ENCODE peak calls at places on chromosomes 2 and 18, in five cellular contexts. K is CD4-positive, alpha-beta T cell; H is fibroblast of villous mesenchyme; F is esophagus squamous epithelium; L is GM13977. V is an unnamed sample.

GRCh38 chr18:79934311-79935097 is 16.9 kb downstream of the SLC66A2 start:
- DNase-seq in K (no peak), H (peak; percentile 37), F (no peak), L (no peak), V (peak; percentile 45)

GRCh38 chr2:233422050-233422639 is 67.9 kb downstream of the DGKD start:
- DNase-seq in K (peak; percentile 55), H (no peak), F (no peak), L (peak; percentile 73), V (no peak)

GRCh38 chr2:135662088-135662487 is 79.6 kb upstream of the UBXN4 start:
- DNase-seq in K (no peak), H (peak; percentile 53), F (no peak), L (no peak), V (no peak)

GRCh38 chr2:72929010-72929409 is 11.7 kb downstream of the EMX1 start:
- DNase-seq in K (no peak), H (no peak), F (no peak), L (no peak), V (no peak)

GRCh38 chr2:208711598-208711997 is 305.0 kb downstream of the PTH2R start:
- DNase-seq in K (no peak), H (no peak), F (no peak), L (no peak), V (no peak)

GRCh38 chr18:57439617-57439975 is 4.4 kb downstream of the ONECUT2 start:
- DNase-seq in K (no peak), H (no peak), F (no peak), L (peak; percentile 37), V (no peak)

GRCh38 chr18:13241083-13241892 is 22.7 kb downstream of the LDLRAD4 start:
- DNase-seq in K (no peak), H (no peak), F (no peak), L (no peak), V (no peak)

GRCh38 chr2:28673338-28673737 is 78.3 kb upstream of the PPP1CB start:
- DNase-seq in K (no peak), H (no peak), F (no peak), L (no peak), V (no peak)

GRCh38 chr2:96404446-96405373 is 69.1 kb downstream of the NCAPH start:
- DNase-seq in K (no peak), H (no peak), F (no peak), L (no peak), V (no peak)

GRCh38 chr2:135227386-135227785 is 175.3 kb downstream of the RAB3GAP1 start:
- DNase-seq in K (no peak), H (peak; percentile 40), F (no peak), L (no peak), V (no peak)

GRCh38 chr18:63953811-63954210 is 4.7 kb downstream of the HMSD start:
- DNase-seq in K (no peak), H (no peak), F (no peak), L (no peak), V (no peak)

GRCh38 chr2:143477724-143478443 is 348.7 kb downstream of the ARHGAP15 start:
- DNase-seq in K (no peak), H (no peak), F (no peak), L (no peak), V (no peak)

GRCh38 chr2:239853121-239853520 is 172.0 kb downstream of the NDUFA10 start:
- DNase-seq in K (no peak), H (no peak), F (no peak), L (no peak), V (no peak)

GRCh38 chr18:62339106-62339988 is 14.2 kb downstream of the TNFRSF11A start:
- DNase-seq in K (no peak), H (peak; percentile 24), F (no peak), L (no peak), V (peak; percentile 55)

GRCh38 chr2:18149660-18150246 is 271.3 kb downstream of the KCNS3 start:
- DNase-seq in K (no peak), H (peak; percentile 67), F (no peak), L (peak; percentile 39), V (no peak)

GRCh38 chr2:15665943-15666460 is 74.3 kb downstream of the DDX1 start:
- DNase-seq in K (no peak), H (no peak), F (no peak), L (no peak), V (no peak)

GRCh38 chr2:53127061-53127650 is 640.4 kb upstream of the CHAC2 start:
- DNase-seq in K (no peak), H (no peak), F (no peak), L (no peak), V (no peak)

GRCh38 chr2:142065156-142065555 is 65.7 kb downstream of the LRP1B start:
- DNase-seq in K (no peak), H (no peak), F (no peak), L (no peak), V (no peak)

GRCh38 chr18:31626409-31626808 is 34.7 kb downstream of the TTR start:
- DNase-seq in K (no peak), H (no peak), F (no peak), L (no peak), V (no peak)

GRCh38 chr2:127373362-127374083 is 14.3 kb downstream of the MAP3K2 start:
- DNase-seq in K (no peak), H (no peak), F (no peak), L (no peak), V (no peak)

GRCh38 chr2:127370010-127370409 is 17.8 kb downstream of the MAP3K2 start:
- DNase-seq in K (no peak), H (no peak), F (no peak), L (no peak), V (no peak)

GRCh38 chr2:127376265-127376664 is 11.5 kb downstream of the MAP3K2 start:
- DNase-seq in K (no peak), H (no peak), F (no peak), L (no peak), V (no peak)

GRCh38 chr2:127365211-127365643 is 22.5 kb downstream of the MAP3K2 start:
- DNase-seq in K (no peak), H (peak; percentile 38), F (no peak), L (no peak), V (no peak)

GRCh38 chr2:127371037-127371436 is 16.7 kb downstream of the MAP3K2 start:
- DNase-seq in K (no peak), H (no peak), F (no peak), L (no peak), V (no peak)
- TF ChIP-seq CTCF in K (no peak), H (no peak), F (no peak), L (no peak), V (no peak)

GRCh38 chr2:8627692-8628085 is 54.2 kb upstream of the ID2 start:
- DNase-seq in K (no peak), H (no peak), F (no peak), L (no peak), V (no peak)
- TF ChIP-seq CTCF in K (no peak), H (no peak), F (no peak), L (no peak), V (no peak)

DNA sequence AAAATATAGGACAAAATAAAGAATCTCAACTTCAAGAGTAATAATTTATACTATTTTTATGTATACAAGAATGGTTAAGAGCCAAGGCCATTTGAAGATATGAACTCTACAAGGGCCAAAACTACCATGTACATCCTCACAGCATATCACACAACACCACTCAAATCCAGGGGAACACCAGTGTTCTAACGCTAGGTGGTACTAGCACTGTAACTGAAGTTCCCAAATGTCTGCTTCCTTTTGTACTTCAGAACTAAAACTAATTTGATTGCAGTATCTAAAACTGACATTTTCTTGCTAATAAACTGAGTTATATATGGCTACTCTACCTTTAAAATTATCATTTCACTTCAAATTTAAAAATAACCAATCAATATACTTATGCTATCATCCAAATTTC is 47.0 kb downstream of the REV1 start:
- DNase-seq in K (no peak), H (no peak), F (no peak), L (no peak), V (no peak)
- TF ChIP-seq CTCF in K (no peak), H (peak; percentile 44), F (no peak), L (no peak), V (no peak)

DNA sequence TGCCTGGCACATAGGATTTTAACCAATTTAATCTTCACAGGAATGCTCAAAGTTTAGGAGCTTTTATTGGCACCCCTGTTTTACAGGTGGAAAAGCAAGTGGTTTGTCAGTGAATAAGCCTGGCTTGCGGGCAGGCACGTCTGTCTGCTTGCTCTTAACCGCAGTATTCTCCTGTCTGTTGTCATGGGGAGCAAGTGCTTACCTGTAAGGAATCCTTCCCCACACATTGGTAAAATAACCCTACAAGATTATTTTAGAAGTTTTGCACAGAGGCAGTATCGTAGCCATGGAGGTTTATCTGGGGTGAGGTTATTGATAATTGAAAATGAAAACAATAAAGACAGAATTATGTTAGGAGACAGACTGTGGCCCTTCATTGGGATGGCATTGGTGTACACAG is 174.9 kb downstream of the AGAP1 start:
- DNase-seq in K (no peak), H (no peak), F (no peak), L (no peak), V (no peak)
- TF ChIP-seq CTCF in K (no peak), H (no peak), F (no peak), L (no peak), V (no peak)

DNA sequence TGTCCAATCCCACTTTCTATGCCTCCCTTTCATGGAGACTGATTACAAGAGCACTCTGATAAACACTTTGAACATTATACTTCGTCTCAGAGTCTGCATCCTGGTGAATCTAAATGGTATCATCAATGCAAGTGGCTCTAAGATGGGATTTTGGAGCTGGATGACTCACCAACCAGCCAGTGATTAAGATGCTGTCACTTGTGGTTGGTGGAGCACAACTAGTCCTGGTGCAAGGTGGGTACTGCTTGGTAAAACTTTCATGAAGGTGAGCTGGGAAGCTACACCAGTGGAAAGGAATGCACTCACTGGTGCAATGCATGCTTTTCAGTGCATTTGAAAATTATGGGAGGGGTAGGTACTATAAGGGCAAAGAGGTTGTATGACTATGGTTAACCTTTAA is 137.7 kb upstream of the TRIB2 start:
- DNase-seq in K (no peak), H (no peak), F (no peak), L (no peak), V (no peak)
- TF ChIP-seq CTCF in K (no peak), H (no peak), F (no peak), L (no peak), V (no peak)

DNA sequence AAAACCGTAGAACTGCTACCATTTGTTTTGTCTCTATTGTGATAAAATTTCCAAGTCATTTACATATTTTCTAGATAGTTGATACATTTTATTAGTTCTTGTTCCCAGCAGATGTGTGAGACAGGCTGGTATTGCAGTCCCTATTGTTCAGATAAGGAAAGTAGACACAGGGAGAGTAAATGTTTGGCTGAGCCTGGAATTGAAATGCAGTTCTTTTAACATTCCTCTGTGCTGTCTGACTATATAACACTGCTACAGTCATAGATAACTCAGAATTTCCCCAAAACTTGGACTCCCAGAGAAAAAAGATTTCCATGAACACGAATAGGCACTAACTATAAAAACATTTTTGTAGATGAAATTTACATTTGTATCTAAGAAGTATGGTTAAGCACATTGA is 71.3 kb downstream of the PLCL1 start:
- DNase-seq in K (no peak), H (no peak), F (no peak), L (no peak), V (no peak)
- TF ChIP-seq CTCF in K (no peak), H (no peak), F (no peak), L (no peak), V (no peak)

DNA sequence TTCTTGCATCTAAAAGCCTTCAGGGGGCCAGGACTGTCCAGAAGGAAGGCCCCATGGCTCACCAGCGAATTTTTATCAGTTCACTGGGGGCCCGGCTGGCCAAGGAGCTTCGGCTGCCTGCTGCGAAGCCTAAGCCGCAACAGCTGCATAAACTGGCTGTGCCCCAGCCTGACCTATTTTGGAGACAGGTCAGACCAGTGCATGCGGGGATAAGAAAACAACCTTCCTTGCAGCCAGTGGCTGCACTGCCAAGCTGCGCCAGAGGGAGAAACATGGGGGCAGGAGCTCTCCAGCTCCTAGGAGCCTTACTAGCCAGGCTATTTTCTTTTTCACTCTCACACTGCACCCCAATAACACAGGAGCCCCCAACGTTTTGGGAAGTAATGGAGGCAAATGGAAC is 15.2 kb downstream of the PAX3 start:
- DNase-seq in K (no peak), H (no peak), F (no peak), L (no peak), V (no peak)
- TF ChIP-seq CTCF in K (no peak), H (no peak), F (no peak), L (no peak), V (no peak)

GRCh38 chr2:109466674-109467575 is 146.8 kb downstream of the SEPTIN10 start:
- DNase-seq in K (no peak), H (peak; percentile 34), F (no peak), L (no peak), V (no peak)
- TF ChIP-seq CTCF in K (no peak), H (no peak), F (no peak), L (no peak), V (no peak)